ENCODE peak calls at places on chromosomes 16 and 17, in four cellular contexts. One of them, this sample, is unnamed.

GRCh38 chr16:918068-918467 is 52.7 kb downstream of the LMF1 start:
- DNase-seq in thyroid gland: no peak
- DNase-seq in GM06990: no peak
- DNase-seq in foreskin fibroblast: no peak
- DNase-seq in this sample: no peak

GRCh38 chr16:149024-149675 is 3.3 kb upstream of the HBZ start:
- DNase-seq in thyroid gland: no peak
- DNase-seq in GM06990: no peak
- DNase-seq in foreskin fibroblast: peak
- DNase-seq in this sample: no peak

GRCh38 chr16:89583895-89584644 is 8.5 kb downstream of the CPNE7 start:
- DNase-seq in thyroid gland: no peak
- DNase-seq in GM06990: no peak
- DNase-seq in foreskin fibroblast: no peak
- DNase-seq in this sample: no peak

GRCh38 chr17:76371656-76372628 is 12.5 kb upstream of the SPHK1 start:
- DNase-seq in thyroid gland: no peak
- DNase-seq in GM06990: no peak
- DNase-seq in foreskin fibroblast: peak
- DNase-seq in this sample: no peak

GRCh38 chr17:34565715-34566114 is 13.7 kb upstream of the TMEM132E start:
- DNase-seq in thyroid gland: no peak
- DNase-seq in GM06990: no peak
- DNase-seq in foreskin fibroblast: no peak
- DNase-seq in this sample: no peak

GRCh38 chr16:75292691-75293090 is 41.3 kb upstream of the BCAR1 start:
- DNase-seq in thyroid gland: no peak
- DNase-seq in GM06990: no peak
- DNase-seq in foreskin fibroblast: no peak
- DNase-seq in this sample: no peak

GRCh38 chr17:31580331-31581021 is 189.0 kb downstream of the RAB11FIP4 start:
- DNase-seq in thyroid gland: no peak
- DNase-seq in GM06990: no peak
- DNase-seq in foreskin fibroblast: peak
- DNase-seq in this sample: peak

GRCh38 chr16:58128721-58129096 is 472 bp downstream of the CFAP20 start:
- DNase-seq in thyroid gland: no peak
- DNase-seq in GM06990: no peak
- DNase-seq in foreskin fibroblast: no peak
- DNase-seq in this sample: peak

GRCh38 chr17:44777394-44778348 is 18.9 kb downstream of the ADAM11 start:
- DNase-seq in thyroid gland: no peak
- DNase-seq in GM06990: no peak
- DNase-seq in foreskin fibroblast: no peak
- DNase-seq in this sample: no peak

GRCh38 chr16:19102187-19102872 is 11.4 kb upstream of the ITPRIPL2 start:
- DNase-seq in thyroid gland: no peak
- DNase-seq in GM06990: no peak
- DNase-seq in foreskin fibroblast: no peak
- DNase-seq in this sample: no peak

GRCh38 chr17:4142107-4142900 is 526 bp downstream of the ZZEF1 start:
- DNase-seq in thyroid gland: peak
- DNase-seq in GM06990: no peak
- DNase-seq in foreskin fibroblast: peak
- DNase-seq in this sample: peak

GRCh38 chr17:6005939-6006338 is 64.2 kb upstream of the WSCD1 start:
- DNase-seq in thyroid gland: no peak
- DNase-seq in GM06990: no peak
- DNase-seq in foreskin fibroblast: no peak
- DNase-seq in this sample: no peak

GRCh38 chr16:8644513-8645140 is 23.1 kb downstream of the METTL22 start:
- DNase-seq in thyroid gland: no peak
- DNase-seq in GM06990: no peak
- DNase-seq in foreskin fibroblast: no peak
- DNase-seq in this sample: no peak

GRCh38 chr16:67936124-67936875 is at the start of gene PSMB10:
- DNase-seq in thyroid gland: peak
- DNase-seq in GM06990: peak
- DNase-seq in foreskin fibroblast: no peak
- DNase-seq in this sample: peak

GRCh38 chr17:48148029-48148759 is 40.6 kb downstream of the SNX11 start:
- DNase-seq in thyroid gland: no peak
- DNase-seq in GM06990: no peak
- DNase-seq in foreskin fibroblast: peak
- DNase-seq in this sample: no peak

GRCh38 chr17:28380572-28380907 is 9.0 kb downstream of the SARM1 start:
- DNase-seq in thyroid gland: no peak
- DNase-seq in GM06990: no peak
- DNase-seq in foreskin fibroblast: no peak
- DNase-seq in this sample: no peak

GRCh38 chr16:67326115-67326471 is 448 bp downstream of the KCTD19 start:
- DNase-seq in thyroid gland: no peak
- DNase-seq in GM06990: no peak
- DNase-seq in foreskin fibroblast: no peak
- DNase-seq in this sample: no peak

GRCh38 chr16:81127051-81127450 is 30.9 kb upstream of the GCSH start:
- DNase-seq in thyroid gland: no peak
- DNase-seq in GM06990: no peak
- DNase-seq in foreskin fibroblast: peak
- DNase-seq in this sample: no peak

GRCh38 chr16:50542703-50543102 is 5.5 kb upstream of the NKD1 start:
- DNase-seq in thyroid gland: no peak
- DNase-seq in GM06990: no peak
- DNase-seq in foreskin fibroblast: no peak
- DNase-seq in this sample: no peak

GRCh38 chr16:54282202-54282922 is 4.2 kb downstream of the IRX3 start:
- DNase-seq in thyroid gland: peak
- DNase-seq in GM06990: no peak
- DNase-seq in foreskin fibroblast: no peak
- DNase-seq in this sample: peak

GRCh38 chr16:77931058-77931457 is 91.3 kb upstream of the CLEC3A start:
- DNase-seq in thyroid gland: no peak
- DNase-seq in GM06990: no peak
- DNase-seq in foreskin fibroblast: no peak
- DNase-seq in this sample: no peak

GRCh38 chr17:72372185-72372584 is 251.4 kb downstream of the SOX9 start:
- DNase-seq in thyroid gland: no peak
- DNase-seq in GM06990: no peak
- DNase-seq in foreskin fibroblast: no peak
- DNase-seq in this sample: no peak

GRCh38 chr16:30893082-30893743 is 664 bp downstream of the BCL7C start:
- DNase-seq in thyroid gland: peak
- DNase-seq in GM06990: no peak
- DNase-seq in foreskin fibroblast: no peak
- DNase-seq in this sample: peak

GRCh38 chr17:75515229-75515522 is 161 bp downstream of the CASKIN2 start:
- DNase-seq in thyroid gland: no peak
- DNase-seq in GM06990: no peak
- DNase-seq in foreskin fibroblast: no peak
- DNase-seq in this sample: no peak

GRCh38 chr17:42850964-42851363 is at the start of gene AOC3:
- DNase-seq in thyroid gland: no peak
- DNase-seq in GM06990: no peak
- DNase-seq in foreskin fibroblast: no peak
- DNase-seq in this sample: no peak

GRCh38 chr16:3861808-3862451 is 18.6 kb downstream of the CREBBP start:
- DNase-seq in thyroid gland: no peak
- DNase-seq in GM06990: peak
- DNase-seq in foreskin fibroblast: no peak
- DNase-seq in this sample: no peak

GRCh38 chr16:15037745-15038144 is 18.1 kb downstream of the NTAN1 start:
- DNase-seq in thyroid gland: no peak
- DNase-seq in GM06990: no peak
- DNase-seq in foreskin fibroblast: no peak
- DNase-seq in this sample: no peak

GRCh38 chr16:81996664-81997529 is 14.4 kb downstream of the SDR42E1 start:
- DNase-seq in thyroid gland: no peak
- DNase-seq in GM06990: no peak
- DNase-seq in foreskin fibroblast: peak
- DNase-seq in this sample: no peak

DNA sequence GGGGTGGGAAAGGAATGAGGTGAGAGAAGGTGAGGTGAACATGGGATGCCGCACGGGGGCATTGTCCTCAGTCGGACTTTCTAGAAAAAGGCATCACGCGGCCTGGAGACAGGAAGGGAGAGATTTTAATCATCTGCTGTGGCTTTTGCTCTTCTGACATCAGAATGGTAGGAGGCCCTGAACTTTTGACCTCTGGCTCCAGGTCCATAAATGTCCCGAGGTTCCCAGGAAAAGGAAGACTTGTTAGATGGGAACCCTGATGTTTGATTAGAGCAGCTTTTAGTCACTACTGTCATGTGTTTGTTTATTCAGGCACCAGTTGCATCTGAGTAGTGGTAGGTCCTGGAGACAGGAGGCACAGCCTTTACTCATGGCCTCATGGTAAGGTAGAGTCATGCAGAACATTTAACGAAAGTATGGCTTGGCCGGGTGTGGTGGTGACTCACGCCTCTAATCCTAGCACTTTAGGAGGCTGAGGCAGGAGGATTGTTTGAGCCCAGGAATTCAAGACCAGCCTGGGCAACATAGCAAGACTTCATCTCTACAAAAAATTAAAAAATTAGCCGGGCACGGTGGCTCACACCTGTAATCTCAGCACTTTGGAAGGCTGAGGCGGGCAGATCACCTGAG is 203.1 kb downstream of the MSI2 start:
- DNase-seq in thyroid gland: no peak
- DNase-seq in GM06990: peak
- DNase-seq in foreskin fibroblast: no peak
- DNase-seq in this sample: no peak
- TF ChIP-seq CTCF in thyroid gland: no peak
- TF ChIP-seq CTCF in GM06990: peak
- TF ChIP-seq CTCF in foreskin fibroblast: no peak
- TF ChIP-seq CTCF in this sample: peak

DNA sequence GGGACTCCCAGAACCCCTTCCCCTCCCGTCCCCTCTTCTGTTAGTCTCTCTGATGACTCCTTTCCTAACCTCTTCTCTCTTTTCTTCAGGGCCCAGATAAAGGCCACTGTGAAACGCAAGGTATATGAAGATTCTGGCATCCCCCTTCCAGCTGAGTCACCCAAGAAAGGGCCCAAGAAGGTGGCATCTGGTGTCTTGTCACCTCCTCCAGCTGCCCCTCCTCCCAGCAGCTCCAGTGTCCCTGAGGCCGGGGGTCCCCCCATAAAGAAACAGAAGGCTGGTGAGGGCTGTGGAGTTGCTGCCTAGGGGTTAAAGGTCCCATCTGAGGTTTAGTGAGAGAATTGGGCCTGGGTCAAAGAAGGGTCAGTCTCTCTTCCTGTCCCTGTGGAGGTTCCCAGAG is 4.0 kb downstream of the RNASEK start:
- DNase-seq in thyroid gland: no peak
- DNase-seq in GM06990: no peak
- DNase-seq in foreskin fibroblast: no peak
- DNase-seq in this sample: no peak
- TF ChIP-seq CTCF in thyroid gland: no peak
- TF ChIP-seq CTCF in GM06990: no peak
- TF ChIP-seq CTCF in foreskin fibroblast: no peak
- TF ChIP-seq CTCF in this sample: no peak

GRCh38 chr17:64226132-64226531 is 36.9 kb downstream of the TEX2 start:
- DNase-seq in thyroid gland: no peak
- DNase-seq in GM06990: no peak
- DNase-seq in foreskin fibroblast: no peak
- DNase-seq in this sample: no peak

GRCh38 chr17:64221679-64222078 is 41.4 kb downstream of the TEX2 start:
- DNase-seq in thyroid gland: no peak
- DNase-seq in GM06990: no peak
- DNase-seq in foreskin fibroblast: no peak
- DNase-seq in this sample: no peak

GRCh38 chr17:64225410-64225809 is 37.6 kb downstream of the TEX2 start:
- DNase-seq in thyroid gland: no peak
- DNase-seq in GM06990: no peak
- DNase-seq in foreskin fibroblast: no peak
- DNase-seq in this sample: no peak

GRCh38 chr17:64223283-64223682 is 39.8 kb downstream of the TEX2 start:
- DNase-seq in thyroid gland: no peak
- DNase-seq in GM06990: no peak
- DNase-seq in foreskin fibroblast: no peak
- DNase-seq in this sample: no peak

DNA sequence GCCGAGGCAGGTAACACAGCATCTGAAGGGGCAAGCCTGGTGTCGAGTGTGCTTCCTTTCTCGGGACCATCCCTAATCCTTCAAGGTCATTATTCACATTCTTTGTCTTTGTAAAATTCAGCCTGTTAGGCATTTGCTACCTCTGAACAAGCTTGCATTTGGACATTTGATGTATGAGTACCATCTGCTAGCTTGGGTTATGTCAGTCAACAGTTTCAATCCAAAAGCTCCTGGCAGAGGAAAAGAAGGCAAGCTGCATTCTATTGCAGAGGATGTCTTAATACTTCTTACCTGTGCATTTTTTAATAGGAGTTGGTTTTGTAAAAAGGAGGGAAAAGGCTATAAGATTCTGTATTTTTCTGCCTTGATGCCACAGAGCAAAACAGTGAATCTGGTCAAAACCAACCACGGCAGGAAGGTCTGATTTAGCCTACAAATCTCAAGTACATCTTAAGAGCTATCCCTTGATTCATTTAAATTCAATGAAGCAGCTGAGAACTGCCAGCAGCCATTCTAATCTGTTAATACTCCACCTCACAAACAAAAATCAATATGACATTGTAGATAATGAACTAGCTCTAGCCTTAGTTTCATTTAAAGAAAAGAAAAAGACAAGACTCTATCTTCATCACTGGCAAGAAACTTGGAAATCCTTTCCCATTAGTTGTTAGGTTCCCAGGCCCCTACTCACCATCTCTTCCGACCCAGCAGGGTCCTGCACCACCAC is 39.0 kb downstream of the TEX2 start:
- DNase-seq in thyroid gland: no peak
- DNase-seq in GM06990: no peak
- DNase-seq in foreskin fibroblast: no peak
- DNase-seq in this sample: no peak
- TF ChIP-seq CTCF in thyroid gland: no peak
- TF ChIP-seq CTCF in GM06990: no peak
- TF ChIP-seq CTCF in foreskin fibroblast: no peak
- TF ChIP-seq CTCF in this sample: no peak

GRCh38 chr17:82470065-82470464 is 11.5 kb downstream of the NARF start:
- DNase-seq in thyroid gland: no peak
- DNase-seq in GM06990: no peak
- DNase-seq in foreskin fibroblast: no peak
- DNase-seq in this sample: no peak
- TF ChIP-seq CTCF in thyroid gland: no peak
- TF ChIP-seq CTCF in GM06990: no peak
- TF ChIP-seq CTCF in foreskin fibroblast: no peak
- TF ChIP-seq CTCF in this sample: no peak

This sample was measured in GM13977.